ENCODE peak calls at places on chromosomes 13 and 19, in ten cellular contexts. V, I, J, T, N, H, O, Y, E and B are unnamed samples.

GRCh38 chr13:23212621-23213020 is 31.8 kb downstream of the SGCG start:
- DNase-seq in Y (no peak), E (no peak), N (no peak), J (no peak), V (peak), T (no peak), O (no peak), H (no peak), I (no peak), B (no peak)

GRCh38 chr13:30882996-30883766 is 22.9 kb upstream of the MEDAG start:
- DNase-seq in I (no peak), J (no peak), E (no peak), V (no peak), O (no peak), H (no peak), N (no peak), T (no peak), Y (no peak), B (peak)

GRCh38 chr19:49222011-49222410 is 64.4 kb downstream of the TRPM4 start:
- DNase-seq in V (no peak), H (no peak), I (no peak), O (no peak), T (no peak), Y (no peak), E (no peak), N (no peak), J (no peak), B (no peak)

GRCh38 chr13:77372275-77372674 is 45.4 kb upstream of the MYCBP2 start:
- DNase-seq in Y (no peak), H (no peak), V (no peak), T (no peak), J (no peak), I (no peak), E (no peak), N (no peak), O (no peak), B (no peak)

GRCh38 chr13:36297600-36298338 is at the start of gene CCDC169:
- DNase-seq in N (peak), J (peak), V (peak), Y (peak), T (peak), H (peak), E (peak), I (peak), O (peak), B (peak)

GRCh38 chr13:107370036-107370785 is 802.3 kb upstream of the ARGLU1 start:
- DNase-seq in H (no peak), Y (no peak), I (no peak), V (peak), T (peak), E (no peak), O (no peak), J (no peak), N (peak), B (peak)

GRCh38 chr13:43879323-43880181 is at the start of the genes CCDC122 and LACC1:
- DNase-seq in V (peak), N (peak), H (peak), O (peak), Y (peak), I (peak), T (peak), E (peak), J (peak), B (peak)

GRCh38 chr19:19057720-19058119 is 6.1 kb upstream of the SLC25A42 start:
- DNase-seq in H (no peak), O (no peak), N (no peak), J (no peak), Y (no peak), T (no peak), V (no peak), E (no peak), I (no peak), B (no peak)

GRCh38 chr13:45194081-45194939 is 6.5 kb downstream of the KCTD4 start:
- DNase-seq in Y (no peak), I (no peak), H (no peak), J (no peak), T (no peak), O (no peak), V (peak), E (no peak), N (peak), B (no peak)

GRCh38 chr13:73039201-73040108 is 19.4 kb upstream of the KLF5 start:
- DNase-seq in J (no peak), I (no peak), O (no peak), N (no peak), V (no peak), E (no peak), T (no peak), Y (no peak), H (no peak), B (no peak)

GRCh38 chr19:21045028-21045427 is 24.6 kb downstream of the ZNF430 start:
- DNase-seq in I (no peak), Y (no peak), H (no peak), V (no peak), E (no peak), T (no peak), O (no peak), J (no peak), N (no peak), B (no peak)

GRCh38 chr13:112053744-112054615 is 13.0 kb upstream of the SOX1 start:
- DNase-seq in N (no peak), V (no peak), H (no peak), Y (no peak), J (no peak), E (no peak), I (no peak), O (no peak), T (no peak), B (peak)

GRCh38 chr19:15913384-15913783 is 15.5 kb upstream of the CYP4F2 start:
- DNase-seq in T (no peak), J (no peak), O (no peak), E (no peak), N (no peak), I (no peak), Y (no peak), H (no peak), V (no peak), B (no peak)

GRCh38 chr19:13133241-13133870 is 15.3 kb downstream of the NACC1 start:
- DNase-seq in O (no peak), N (no peak), Y (no peak), I (no peak), E (no peak), H (no peak), J (no peak), V (no peak), T (no peak), B (no peak)

GRCh38 chr19:34639491-34640085 is 37.4 kb downstream of the SCGB2B2 start:
- DNase-seq in I (no peak), N (peak), E (peak), J (peak), Y (peak), T (peak), H (peak), O (peak), V (peak), B (no peak)

GRCh38 chr13:66312312-66313087 is 917.6 kb downstream of the PCDH9 start:
- DNase-seq in I (no peak), N (peak), O (peak), V (peak), E (no peak), Y (no peak), T (no peak), J (no peak), H (no peak), B (no peak)